ENCODE peak calls at places on chromosomes 5 and 9, in six cellular contexts. One of them, this sample, is unnamed.

GRCh38 chr5:80284720-80285119 is 28.9 kb upstream of the SERINC5 start:
- DNase-seq in activated gamma-delta T cell: no peak
- DNase-seq in AG04449: no peak
- DNase-seq in small intestine: no peak
- DNase-seq in stimulated activated naive CD4-positive, alpha-beta T cell: no peak
- DNase-seq in RCC 7860: no peak
- DNase-seq in this sample: no peak

GRCh38 chr5:160727296-160727997 is 124.6 kb downstream of the ATP10B start:
- DNase-seq in activated gamma-delta T cell: no peak
- DNase-seq in AG04449: no peak
- DNase-seq in small intestine: no peak
- DNase-seq in stimulated activated naive CD4-positive, alpha-beta T cell: no peak
- DNase-seq in RCC 7860: no peak
- DNase-seq in this sample: no peak

GRCh38 chr9:88819471-88819870 is 171.8 kb upstream of the S1PR3 start:
- DNase-seq in activated gamma-delta T cell: no peak
- DNase-seq in AG04449: no peak
- DNase-seq in small intestine: no peak
- DNase-seq in stimulated activated naive CD4-positive, alpha-beta T cell: no peak
- DNase-seq in RCC 7860: no peak
- DNase-seq in this sample: no peak

GRCh38 chr5:97267767-97268166 is 84.7 kb upstream of the RIOK2 start:
- DNase-seq in activated gamma-delta T cell: no peak
- DNase-seq in AG04449: no peak
- DNase-seq in small intestine: no peak
- DNase-seq in stimulated activated naive CD4-positive, alpha-beta T cell: no peak
- DNase-seq in RCC 7860: no peak
- DNase-seq in this sample: no peak

GRCh38 chr9:93533863-93534262 is 42.5 kb upstream of the PHF2 start:
- DNase-seq in activated gamma-delta T cell: no peak
- DNase-seq in AG04449: no peak
- DNase-seq in small intestine: no peak
- DNase-seq in stimulated activated naive CD4-positive, alpha-beta T cell: no peak
- DNase-seq in RCC 7860: no peak
- DNase-seq in this sample: no peak

GRCh38 chr9:94950040-94950732 is 223.7 kb downstream of the AOPEP start:
- DNase-seq in activated gamma-delta T cell: no peak
- DNase-seq in AG04449: no peak
- DNase-seq in small intestine: no peak
- DNase-seq in stimulated activated naive CD4-positive, alpha-beta T cell: no peak
- DNase-seq in RCC 7860: no peak
- DNase-seq in this sample: no peak

GRCh38 chr9:85522459-85523092 is 219.2 kb downstream of the AGTPBP1 start:
- DNase-seq in activated gamma-delta T cell: peak
- DNase-seq in AG04449: no peak
- DNase-seq in small intestine: no peak
- DNase-seq in stimulated activated naive CD4-positive, alpha-beta T cell: no peak
- DNase-seq in RCC 7860: no peak
- DNase-seq in this sample: peak

GRCh38 chr5:10454591-10455272 is 13.1 kb downstream of the ROPN1L start:
- DNase-seq in activated gamma-delta T cell: no peak
- DNase-seq in AG04449: no peak
- DNase-seq in small intestine: no peak
- DNase-seq in stimulated activated naive CD4-positive, alpha-beta T cell: no peak
- DNase-seq in RCC 7860: peak
- DNase-seq in this sample: no peak

GRCh38 chr5:64923151-64923685 is 154.5 kb downstream of the CWC27 start:
- DNase-seq in activated gamma-delta T cell: no peak
- DNase-seq in AG04449: peak
- DNase-seq in small intestine: no peak
- DNase-seq in stimulated activated naive CD4-positive, alpha-beta T cell: no peak
- DNase-seq in RCC 7860: no peak
- DNase-seq in this sample: no peak

GRCh38 chr5:3380689-3381088 is 214.9 kb upstream of the IRX1 start:
- DNase-seq in activated gamma-delta T cell: no peak
- DNase-seq in AG04449: no peak
- DNase-seq in small intestine: no peak
- DNase-seq in stimulated activated naive CD4-positive, alpha-beta T cell: no peak
- DNase-seq in RCC 7860: no peak
- DNase-seq in this sample: no peak

GRCh38 chr5:159680095-159680494 is 236.2 kb upstream of the ADRA1B start:
- DNase-seq in activated gamma-delta T cell: no peak
- DNase-seq in AG04449: no peak
- DNase-seq in small intestine: no peak
- DNase-seq in stimulated activated naive CD4-positive, alpha-beta T cell: no peak
- DNase-seq in RCC 7860: no peak
- DNase-seq in this sample: no peak

This sample was measured in transverse colon.